ENCODE peak calls at places on chromosomes 13 and 19, in ten cellular contexts. One of them, this sample, is unnamed.

GRCh38 chr13:114059946-114060860 is 72.2 kb downstream of the RASA3 start:
- DNase-seq in A549: no peak
- DNase-seq in heart left ventricle: peak; percentile 81
- DNase-seq in tibial nerve: peak; percentile 53
- DNase-seq in HepG2: no peak
- DNase-seq in IMR-90: no peak
- DNase-seq in breast epithelium: no peak
- DNase-seq in sigmoid colon: no peak
- DNase-seq in HCT116: no peak
- DNase-seq in uterus: no peak
- DNase-seq in this sample: no peak

GRCh38 chr19:58372311-58373133 is 8.3 kb downstream of the ZNF837 start:
- DNase-seq in A549: no peak
- DNase-seq in heart left ventricle: no peak
- DNase-seq in tibial nerve: no peak
- DNase-seq in HepG2: no peak
- DNase-seq in IMR-90: no peak
- DNase-seq in breast epithelium: peak; percentile 60
- DNase-seq in sigmoid colon: no peak
- DNase-seq in HCT116: no peak
- DNase-seq in uterus: no peak
- DNase-seq in this sample: no peak

GRCh38 chr19:15869109-15869555 is 28.7 kb downstream of the CYP4F2 start:
- DNase-seq in A549: peak; percentile 56
- DNase-seq in heart left ventricle: no peak
- DNase-seq in tibial nerve: peak; percentile 36
- DNase-seq in HepG2: peak; percentile 60
- DNase-seq in IMR-90: no peak
- DNase-seq in breast epithelium: peak; percentile 26
- DNase-seq in sigmoid colon: no peak
- DNase-seq in HCT116: peak; percentile 71
- DNase-seq in uterus: peak; percentile 19
- DNase-seq in this sample: no peak

GRCh38 chr13:45833663-45834062 is 17.9 kb downstream of the SIAH3 start:
- DNase-seq in A549: no peak
- DNase-seq in heart left ventricle: no peak
- DNase-seq in tibial nerve: no peak
- DNase-seq in HepG2: no peak
- DNase-seq in IMR-90: peak; percentile 7
- DNase-seq in breast epithelium: peak; percentile 78
- DNase-seq in sigmoid colon: no peak
- DNase-seq in HCT116: peak; percentile 13
- DNase-seq in uterus: no peak
- DNase-seq in this sample: peak; percentile 84

GRCh38 chr13:110714798-110715394 is 1.4 kb downstream of the ING1 start:
- DNase-seq in A549: no peak
- DNase-seq in heart left ventricle: peak; percentile 76
- DNase-seq in tibial nerve: peak; percentile 48
- DNase-seq in HepG2: peak; percentile 20
- DNase-seq in IMR-90: peak; percentile 25
- DNase-seq in breast epithelium: peak; percentile 59
- DNase-seq in sigmoid colon: peak; percentile 86
- DNase-seq in HCT116: no peak
- DNase-seq in uterus: peak; percentile 66
- DNase-seq in this sample: peak; percentile 90

GRCh38 chr13:34108396-34108795 is 290.4 kb downstream of the RFC3 start:
- DNase-seq in A549: no peak
- DNase-seq in heart left ventricle: no peak
- DNase-seq in tibial nerve: no peak
- DNase-seq in HepG2: no peak
- DNase-seq in IMR-90: no peak
- DNase-seq in breast epithelium: no peak
- DNase-seq in sigmoid colon: no peak
- DNase-seq in HCT116: no peak
- DNase-seq in uterus: no peak
- DNase-seq in this sample: no peak

GRCh38 chr19:46111376-46111775 is 13.1 kb downstream of the IGFL3 start:
- DNase-seq in A549: no peak
- DNase-seq in heart left ventricle: no peak
- DNase-seq in tibial nerve: no peak
- DNase-seq in HepG2: no peak
- DNase-seq in IMR-90: no peak
- DNase-seq in breast epithelium: no peak
- DNase-seq in sigmoid colon: no peak
- DNase-seq in HCT116: no peak
- DNase-seq in uterus: no peak
- DNase-seq in this sample: no peak

GRCh38 chr13:105642511-105642958 is 892.9 kb downstream of the EFNB2 start:
- DNase-seq in A549: peak; percentile 64
- DNase-seq in heart left ventricle: no peak
- DNase-seq in tibial nerve: no peak
- DNase-seq in HepG2: no peak
- DNase-seq in IMR-90: peak; percentile 7
- DNase-seq in breast epithelium: no peak
- DNase-seq in sigmoid colon: no peak
- DNase-seq in HCT116: no peak
- DNase-seq in uterus: no peak
- DNase-seq in this sample: no peak

GRCh38 chr13:112714366-112714765 is 24.5 kb downstream of the ATP11A start:
- DNase-seq in A549: no peak
- DNase-seq in heart left ventricle: no peak
- DNase-seq in tibial nerve: no peak
- DNase-seq in HepG2: no peak
- DNase-seq in IMR-90: no peak
- DNase-seq in breast epithelium: no peak
- DNase-seq in sigmoid colon: peak; percentile 30
- DNase-seq in HCT116: no peak
- DNase-seq in uterus: peak; percentile 17
- DNase-seq in this sample: no peak

GRCh38 chr13:50404769-50405168 is 389.5 kb downstream of the KCNRG start:
- DNase-seq in A549: no peak
- DNase-seq in heart left ventricle: no peak
- DNase-seq in tibial nerve: no peak
- DNase-seq in HepG2: no peak
- DNase-seq in IMR-90: no peak
- DNase-seq in breast epithelium: no peak
- DNase-seq in sigmoid colon: no peak
- DNase-seq in HCT116: no peak
- DNase-seq in uterus: no peak
- DNase-seq in this sample: no peak

GRCh38 chr13:52159159-52159982 is at the start of gene NEK3:
- DNase-seq in A549: peak; percentile 75
- DNase-seq in heart left ventricle: peak; percentile 87
- DNase-seq in tibial nerve: peak; percentile 41
- DNase-seq in HepG2: peak; percentile 59
- DNase-seq in IMR-90: peak; percentile 56
- DNase-seq in breast epithelium: peak; percentile 30
- DNase-seq in sigmoid colon: peak; percentile 83
- DNase-seq in HCT116: peak; percentile 47
- DNase-seq in uterus: peak; percentile 63
- DNase-seq in this sample: no peak

GRCh38 chr13:87089391-87089790 is 581.8 kb upstream of the SLITRK5 start:
- DNase-seq in A549: no peak
- DNase-seq in heart left ventricle: no peak
- DNase-seq in tibial nerve: no peak
- DNase-seq in HepG2: no peak
- DNase-seq in IMR-90: peak; percentile 95
- DNase-seq in breast epithelium: no peak
- DNase-seq in sigmoid colon: no peak
- DNase-seq in HCT116: no peak
- DNase-seq in uterus: no peak
- DNase-seq in this sample: no peak

GRCh38 chr19:9848060-9848459 is 12.9 kb downstream of the PIN1 start:
- DNase-seq in A549: no peak
- DNase-seq in heart left ventricle: no peak
- DNase-seq in tibial nerve: no peak
- DNase-seq in HepG2: no peak
- DNase-seq in IMR-90: no peak
- DNase-seq in breast epithelium: no peak
- DNase-seq in sigmoid colon: no peak
- DNase-seq in HCT116: no peak
- DNase-seq in uterus: no peak
- DNase-seq in this sample: no peak

GRCh38 chr19:8511573-8512101 is 2.3 kb downstream of the ZNF414 start:
- DNase-seq in A549: no peak
- DNase-seq in heart left ventricle: no peak
- DNase-seq in tibial nerve: no peak
- DNase-seq in HepG2: no peak
- DNase-seq in IMR-90: no peak
- DNase-seq in breast epithelium: no peak
- DNase-seq in sigmoid colon: no peak
- DNase-seq in HCT116: peak; percentile 53
- DNase-seq in uterus: no peak
- DNase-seq in this sample: no peak

GRCh38 chr13:40402931-40403412 is 263.5 kb downstream of the FOXO1 start:
- DNase-seq in A549: peak; percentile 59
- DNase-seq in heart left ventricle: no peak
- DNase-seq in tibial nerve: no peak
- DNase-seq in HepG2: peak; percentile 71
- DNase-seq in IMR-90: peak; percentile 49
- DNase-seq in breast epithelium: no peak
- DNase-seq in sigmoid colon: peak; percentile 68
- DNase-seq in HCT116: no peak
- DNase-seq in uterus: peak; percentile 59
- DNase-seq in this sample: no peak

GRCh38 chr19:633068-633785 is at the start of gene POLRMT:
- DNase-seq in A549: peak; percentile 97
- DNase-seq in heart left ventricle: peak; percentile 99
- DNase-seq in tibial nerve: peak; percentile 98
- DNase-seq in HepG2: peak; percentile 96
- DNase-seq in IMR-90: peak; percentile 98
- DNase-seq in breast epithelium: peak; percentile 98
- DNase-seq in sigmoid colon: peak; percentile 99
- DNase-seq in HCT116: peak; percentile 95
- DNase-seq in uterus: peak; percentile 99
- DNase-seq in this sample: peak; percentile 98
- TF ChIP-seq POLR2A in A549: peak; percentile 45
- TF ChIP-seq POLR2A in heart left ventricle: no peak
- TF ChIP-seq POLR2A in tibial nerve: no peak
- TF ChIP-seq POLR2A in HepG2: peak; percentile 67
- TF ChIP-seq POLR2A in IMR-90: peak; percentile 57
- TF ChIP-seq POLR2A in breast epithelium: no peak
- TF ChIP-seq POLR2A in sigmoid colon: no peak
- TF ChIP-seq POLR2A in HCT116: peak; percentile 68
- TF ChIP-seq POLR2A in uterus: no peak
- TF ChIP-seq POLR2A in this sample: no peak

GRCh38 chr19:1863308-1863637 is at the start of gene KLF16:
- DNase-seq in A549: no peak
- DNase-seq in heart left ventricle: no peak
- DNase-seq in tibial nerve: no peak
- DNase-seq in HepG2: no peak
- DNase-seq in IMR-90: no peak
- DNase-seq in breast epithelium: no peak
- DNase-seq in sigmoid colon: no peak
- DNase-seq in HCT116: no peak
- DNase-seq in uterus: no peak
- DNase-seq in this sample: no peak

GRCh38 chr19:1862424-1863307 is 713 bp downstream of the KLF16 start:
- DNase-seq in A549: peak; percentile 56
- DNase-seq in heart left ventricle: peak; percentile 74
- DNase-seq in tibial nerve: no peak
- DNase-seq in HepG2: no peak
- DNase-seq in IMR-90: no peak
- DNase-seq in breast epithelium: no peak
- DNase-seq in sigmoid colon: no peak
- DNase-seq in HCT116: no peak
- DNase-seq in uterus: no peak
- DNase-seq in this sample: no peak

GRCh38 chr19:1861599-1862031 is 1.8 kb downstream of the KLF16 start:
- DNase-seq in A549: no peak
- DNase-seq in heart left ventricle: no peak
- DNase-seq in tibial nerve: no peak
- DNase-seq in HepG2: no peak
- DNase-seq in IMR-90: no peak
- DNase-seq in breast epithelium: no peak
- DNase-seq in sigmoid colon: no peak
- DNase-seq in HCT116: no peak
- DNase-seq in uterus: no peak
- DNase-seq in this sample: no peak

GRCh38 chr19:1860821-1861598 is 2.4 kb downstream of the KLF16 start:
- DNase-seq in A549: no peak
- DNase-seq in heart left ventricle: no peak
- DNase-seq in tibial nerve: no peak
- DNase-seq in HepG2: no peak
- DNase-seq in IMR-90: no peak
- DNase-seq in breast epithelium: no peak
- DNase-seq in sigmoid colon: no peak
- DNase-seq in HCT116: no peak
- DNase-seq in uterus: no peak
- DNase-seq in this sample: no peak

GRCh38 chr19:1862068-1862423 is 1.3 kb downstream of the KLF16 start:
- DNase-seq in A549: no peak
- DNase-seq in heart left ventricle: no peak
- DNase-seq in tibial nerve: no peak
- DNase-seq in HepG2: no peak
- DNase-seq in IMR-90: no peak
- DNase-seq in breast epithelium: no peak
- DNase-seq in sigmoid colon: no peak
- DNase-seq in HCT116: no peak
- DNase-seq in uterus: no peak
- DNase-seq in this sample: no peak
- TF ChIP-seq POLR2A in A549: no peak
- TF ChIP-seq POLR2A in heart left ventricle: no peak
- TF ChIP-seq POLR2A in tibial nerve: no peak
- TF ChIP-seq POLR2A in HepG2: no peak
- TF ChIP-seq POLR2A in IMR-90: no peak
- TF ChIP-seq POLR2A in breast epithelium: no peak
- TF ChIP-seq POLR2A in sigmoid colon: no peak
- TF ChIP-seq POLR2A in HCT116: no peak
- TF ChIP-seq POLR2A in uterus: no peak
- TF ChIP-seq POLR2A in this sample: no peak

DNA sequence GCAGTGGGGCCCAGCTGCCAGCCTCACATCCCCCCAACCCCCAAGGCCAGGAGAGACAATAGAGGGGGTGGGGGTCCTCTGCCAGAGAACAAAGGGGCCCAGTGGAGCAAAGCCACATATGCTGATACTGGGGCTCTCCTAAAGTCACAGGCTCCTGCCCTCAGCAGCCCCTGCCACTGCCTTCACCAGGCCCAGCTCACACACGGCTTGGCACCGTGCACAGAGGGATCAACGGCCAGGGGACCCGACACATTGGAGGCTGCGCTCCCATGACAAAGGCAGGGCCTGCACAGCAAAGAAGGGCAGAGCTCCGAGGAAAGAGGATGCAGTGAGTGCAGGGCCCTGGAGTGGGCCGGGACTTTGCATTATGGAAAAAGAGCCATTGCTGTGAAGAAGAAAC is 146.4 kb downstream of the KDM4B start:
- DNase-seq in A549: no peak
- DNase-seq in heart left ventricle: no peak
- DNase-seq in tibial nerve: no peak
- DNase-seq in HepG2: no peak
- DNase-seq in IMR-90: no peak
- DNase-seq in breast epithelium: no peak
- DNase-seq in sigmoid colon: no peak
- DNase-seq in HCT116: no peak
- DNase-seq in uterus: no peak
- DNase-seq in this sample: no peak
- TF ChIP-seq POLR2A in A549: no peak
- TF ChIP-seq POLR2A in heart left ventricle: no peak
- TF ChIP-seq POLR2A in tibial nerve: no peak
- TF ChIP-seq POLR2A in HepG2: no peak
- TF ChIP-seq POLR2A in IMR-90: no peak
- TF ChIP-seq POLR2A in breast epithelium: no peak
- TF ChIP-seq POLR2A in sigmoid colon: no peak
- TF ChIP-seq POLR2A in HCT116: no peak
- TF ChIP-seq POLR2A in uterus: no peak
- TF ChIP-seq POLR2A in this sample: no peak

GRCh38 chr19:35742121-35742724 is at the start of gene IGFLR1:
- DNase-seq in A549: no peak
- DNase-seq in heart left ventricle: no peak
- DNase-seq in tibial nerve: no peak
- DNase-seq in HepG2: no peak
- DNase-seq in IMR-90: no peak
- DNase-seq in breast epithelium: no peak
- DNase-seq in sigmoid colon: no peak
- DNase-seq in HCT116: no peak
- DNase-seq in uterus: no peak
- DNase-seq in this sample: no peak
- TF ChIP-seq POLR2A in A549: no peak
- TF ChIP-seq POLR2A in heart left ventricle: no peak
- TF ChIP-seq POLR2A in tibial nerve: no peak
- TF ChIP-seq POLR2A in HepG2: no peak
- TF ChIP-seq POLR2A in IMR-90: no peak
- TF ChIP-seq POLR2A in breast epithelium: no peak
- TF ChIP-seq POLR2A in sigmoid colon: no peak
- TF ChIP-seq POLR2A in HCT116: no peak
- TF ChIP-seq POLR2A in uterus: no peak
- TF ChIP-seq POLR2A in this sample: no peak